ENCODE peak calls at places on chromosomes 4 and X, in nine cellular contexts. One of them, this sample, is unnamed.

GRCh38 chr4:105624530-105624929 is 72.1 kb downstream of the ARHGEF38 start:
- DNase-seq in SK-N-SH: no peak
- DNase-seq in GM23248: peak; percentile 63
- DNase-seq in OCI-LY7: no peak
- DNase-seq in GM23338: no peak
- DNase-seq in HCT116: no peak
- DNase-seq in MM.1S: peak; percentile 16
- DNase-seq in PC-3: no peak
- DNase-seq in neural progenitor cell: no peak
- DNase-seq in this sample: no peak

GRCh38 chr4:123621072-123621705 is 224.6 kb downstream of the SPRY1 start:
- DNase-seq in neural progenitor cell: no peak
- DNase-seq in SK-N-SH: no peak
- DNase-seq in MM.1S: no peak
- DNase-seq in GM23338: no peak
- DNase-seq in GM23248: no peak
- DNase-seq in HCT116: no peak
- DNase-seq in PC-3: no peak
- DNase-seq in OCI-LY7: no peak
- DNase-seq in this sample: no peak

GRCh38 chrX:130071611-130072349 is 38.5 kb downstream of the ELF4 start:
- DNase-seq in HCT116: no peak
- DNase-seq in PC-3: no peak
- DNase-seq in SK-N-SH: no peak
- DNase-seq in GM23248: no peak
- DNase-seq in neural progenitor cell: no peak
- DNase-seq in GM23338: no peak
- DNase-seq in OCI-LY7: no peak
- DNase-seq in MM.1S: no peak
- DNase-seq in this sample: peak; percentile 75

GRCh38 chr4:47747846-47748494 is 89.9 kb downstream of the CORIN start:
- DNase-seq in PC-3: no peak
- DNase-seq in SK-N-SH: no peak
- DNase-seq in GM23248: no peak
- DNase-seq in OCI-LY7: no peak
- DNase-seq in HCT116: no peak
- DNase-seq in neural progenitor cell: no peak
- DNase-seq in MM.1S: no peak
- DNase-seq in GM23338: no peak
- DNase-seq in this sample: no peak

GRCh38 chr4:7581477-7581876 is 146.7 kb upstream of the PSAPL1 start:
- DNase-seq in SK-N-SH: no peak
- DNase-seq in MM.1S: peak; percentile 27
- DNase-seq in OCI-LY7: peak; percentile 25
- DNase-seq in GM23248: peak; percentile 18
- DNase-seq in PC-3: no peak
- DNase-seq in neural progenitor cell: peak; percentile 89
- DNase-seq in GM23338: peak; percentile 84
- DNase-seq in HCT116: no peak
- DNase-seq in this sample: peak; percentile 78

GRCh38 chrX:155662297-155662696 is 49.5 kb upstream of the TMLHE start:
- DNase-seq in GM23338: peak; percentile 35
- DNase-seq in GM23248: peak; percentile 4
- DNase-seq in HCT116: no peak
- DNase-seq in PC-3: peak; percentile 1
- DNase-seq in OCI-LY7: no peak
- DNase-seq in neural progenitor cell: peak; percentile 26
- DNase-seq in SK-N-SH: no peak
- DNase-seq in MM.1S: peak; percentile 21
- DNase-seq in this sample: no peak

GRCh38 chr4:130043796-130044195 is 947.8 kb downstream of the C4orf33 start:
- DNase-seq in SK-N-SH: no peak
- DNase-seq in GM23338: no peak
- DNase-seq in neural progenitor cell: no peak
- DNase-seq in PC-3: no peak
- DNase-seq in GM23248: no peak
- DNase-seq in OCI-LY7: no peak
- DNase-seq in MM.1S: no peak
- DNase-seq in HCT116: no peak
- DNase-seq in this sample: peak; percentile 13

GRCh38 chr4:73223258-73223651 is 35.3 kb downstream of the ANKRD17 start:
- DNase-seq in OCI-LY7: no peak
- DNase-seq in neural progenitor cell: no peak
- DNase-seq in SK-N-SH: no peak
- DNase-seq in PC-3: no peak
- DNase-seq in GM23338: no peak
- DNase-seq in HCT116: no peak
- DNase-seq in MM.1S: no peak
- DNase-seq in GM23248: no peak
- DNase-seq in this sample: no peak

GRCh38 chr4:27594917-27595316 is 734.3 kb downstream of the STIM2 start:
- DNase-seq in GM23248: no peak
- DNase-seq in PC-3: no peak
- DNase-seq in GM23338: no peak
- DNase-seq in HCT116: no peak
- DNase-seq in MM.1S: no peak
- DNase-seq in SK-N-SH: no peak
- DNase-seq in neural progenitor cell: no peak
- DNase-seq in OCI-LY7: no peak
- DNase-seq in this sample: no peak

GRCh38 chrX:131854586-131854985 is 168.5 kb upstream of the STK26 start:
- DNase-seq in neural progenitor cell: no peak
- DNase-seq in HCT116: no peak
- DNase-seq in PC-3: peak; percentile 34
- DNase-seq in SK-N-SH: no peak
- DNase-seq in GM23338: peak; percentile 21
- DNase-seq in OCI-LY7: no peak
- DNase-seq in GM23248: peak; percentile 34
- DNase-seq in MM.1S: no peak
- DNase-seq in this sample: no peak

GRCh38 chr4:47933798-47934197 is 19.4 kb upstream of the NFXL1 start:
- DNase-seq in OCI-LY7: peak; percentile 64
- DNase-seq in MM.1S: peak; percentile 61
- DNase-seq in PC-3: peak; percentile 58
- DNase-seq in SK-N-SH: peak; percentile 36
- DNase-seq in HCT116: no peak
- DNase-seq in GM23248: peak; percentile 69
- DNase-seq in neural progenitor cell: peak; percentile 53
- DNase-seq in GM23338: peak; percentile 63
- DNase-seq in this sample: peak; percentile 58

GRCh38 chr4:84578540-84579409 is 4.2 kb upstream of the CDS1 start:
- DNase-seq in GM23338: peak; percentile 79
- DNase-seq in PC-3: peak; percentile 58
- DNase-seq in GM23248: peak; percentile 65
- DNase-seq in HCT116: peak; percentile 51
- DNase-seq in SK-N-SH: peak; percentile 17
- DNase-seq in MM.1S: peak; percentile 41
- DNase-seq in neural progenitor cell: peak; percentile 50
- DNase-seq in OCI-LY7: peak; percentile 7
- DNase-seq in this sample: peak; percentile 62

GRCh38 chrX:39721570-39722279 is 376.0 kb downstream of the BCOR start:
- DNase-seq in PC-3: no peak
- DNase-seq in GM23338: no peak
- DNase-seq in MM.1S: no peak
- DNase-seq in OCI-LY7: no peak
- DNase-seq in neural progenitor cell: no peak
- DNase-seq in HCT116: no peak
- DNase-seq in GM23248: peak; percentile 60
- DNase-seq in SK-N-SH: no peak
- DNase-seq in this sample: peak; percentile 46

GRCh38 chr4:90842960-90843359 is 715.8 kb downstream of the CCSER1 start:
- DNase-seq in neural progenitor cell: no peak
- DNase-seq in GM23338: no peak
- DNase-seq in GM23248: no peak
- DNase-seq in HCT116: no peak
- DNase-seq in SK-N-SH: no peak
- DNase-seq in OCI-LY7: no peak
- DNase-seq in MM.1S: no peak
- DNase-seq in PC-3: peak; percentile 30
- DNase-seq in this sample: peak; percentile 43

GRCh38 chr4:158769175-158769831 is 477 bp downstream of the FNIP2 start:
- DNase-seq in SK-N-SH: no peak
- DNase-seq in GM23338: peak; percentile 54
- DNase-seq in neural progenitor cell: no peak
- DNase-seq in OCI-LY7: no peak
- DNase-seq in HCT116: no peak
- DNase-seq in MM.1S: peak; percentile 34
- DNase-seq in PC-3: peak; percentile 33
- DNase-seq in GM23248: peak; percentile 69
- DNase-seq in this sample: peak; percentile 40

GRCh38 chr4:13285336-13285735 is 198.8 kb downstream of the RAB28 start:
- DNase-seq in PC-3: no peak
- DNase-seq in MM.1S: no peak
- DNase-seq in OCI-LY7: no peak
- DNase-seq in HCT116: no peak
- DNase-seq in GM23338: no peak
- DNase-seq in GM23248: peak; percentile 31
- DNase-seq in SK-N-SH: no peak
- DNase-seq in neural progenitor cell: no peak
- DNase-seq in this sample: no peak

GRCh38 chrX:52577464-52578173 is 60.8 kb upstream of the XAGE1B start:
- DNase-seq in MM.1S: no peak
- DNase-seq in GM23248: no peak
- DNase-seq in PC-3: no peak
- DNase-seq in HCT116: no peak
- DNase-seq in neural progenitor cell: no peak
- DNase-seq in OCI-LY7: no peak
- DNase-seq in GM23338: no peak
- DNase-seq in SK-N-SH: no peak
- DNase-seq in this sample: no peak

GRCh38 chrX:30888526-30889146 is 418 bp downstream of the TAB3 start:
- DNase-seq in MM.1S: no peak
- DNase-seq in SK-N-SH: no peak
- DNase-seq in GM23338: peak; percentile 29
- DNase-seq in OCI-LY7: no peak
- DNase-seq in HCT116: no peak
- DNase-seq in neural progenitor cell: no peak
- DNase-seq in GM23248: peak; percentile 38
- DNase-seq in PC-3: no peak
- DNase-seq in this sample: peak; percentile 39

GRCh38 chr4:173990126-173990878 is 293.2 kb downstream of the FBXO8 start:
- DNase-seq in MM.1S: peak; percentile 45
- DNase-seq in SK-N-SH: no peak
- DNase-seq in GM23338: peak; percentile 77
- DNase-seq in PC-3: peak; percentile 29
- DNase-seq in OCI-LY7: peak; percentile 6
- DNase-seq in neural progenitor cell: peak; percentile 75
- DNase-seq in HCT116: peak; percentile 24
- DNase-seq in GM23248: peak; percentile 68
- DNase-seq in this sample: peak; percentile 51

GRCh38 chr4:106628616-106629606 is 260.3 kb upstream of the GIMD1 start:
- DNase-seq in PC-3: no peak
- DNase-seq in GM23338: no peak
- DNase-seq in OCI-LY7: no peak
- DNase-seq in SK-N-SH: no peak
- DNase-seq in neural progenitor cell: no peak
- DNase-seq in GM23248: peak; percentile 36
- DNase-seq in MM.1S: no peak
- DNase-seq in HCT116: no peak
- DNase-seq in this sample: no peak

DNA sequence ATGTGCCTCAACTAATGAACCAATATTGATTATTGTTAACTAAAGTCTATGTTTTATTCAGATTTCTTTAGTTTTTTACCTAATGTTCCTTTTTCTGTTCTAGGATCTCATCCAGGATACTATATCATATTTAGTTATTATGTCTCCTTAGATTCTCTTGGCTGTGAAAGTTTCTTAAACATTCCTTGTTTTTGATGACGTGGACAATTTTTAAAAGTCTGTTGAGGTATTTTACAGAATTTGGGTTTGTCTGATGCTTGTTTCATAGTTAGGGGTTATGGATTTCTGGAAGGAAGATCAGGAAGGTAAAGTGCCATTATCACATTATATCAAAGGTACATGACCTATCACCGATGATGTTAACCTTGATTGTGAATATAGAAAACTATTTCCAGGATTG is 18.2 kb upstream of the MCTS1 start:
- DNase-seq in GM23338: no peak
- DNase-seq in OCI-LY7: no peak
- DNase-seq in neural progenitor cell: no peak
- DNase-seq in PC-3: no peak
- DNase-seq in MM.1S: no peak
- DNase-seq in GM23248: no peak
- DNase-seq in SK-N-SH: no peak
- DNase-seq in HCT116: no peak
- DNase-seq in this sample: no peak
- TF ChIP-seq EZH2phosphoT487 in GM23338: no peak
- TF ChIP-seq EZH2phosphoT487 in OCI-LY7: no peak
- TF ChIP-seq EZH2phosphoT487 in neural progenitor cell: no peak
- TF ChIP-seq EZH2phosphoT487 in PC-3: no peak
- TF ChIP-seq EZH2phosphoT487 in MM.1S: no peak
- TF ChIP-seq EZH2phosphoT487 in GM23248: no peak
- TF ChIP-seq EZH2phosphoT487 in SK-N-SH: no peak
- TF ChIP-seq EZH2phosphoT487 in HCT116: no peak
- TF ChIP-seq EZH2phosphoT487 in this sample: no peak

GRCh38 chr4:76704133-76704881 is 193.6 kb downstream of the SOWAHB start:
- DNase-seq in neural progenitor cell: no peak
- DNase-seq in MM.1S: no peak
- DNase-seq in HCT116: peak; percentile 68
- DNase-seq in GM23338: peak; percentile 64
- DNase-seq in SK-N-SH: no peak
- DNase-seq in OCI-LY7: no peak
- DNase-seq in GM23248: peak; percentile 50
- DNase-seq in PC-3: peak; percentile 88
- DNase-seq in this sample: peak; percentile 76
- TF ChIP-seq EZH2phosphoT487 in neural progenitor cell: no peak
- TF ChIP-seq EZH2phosphoT487 in MM.1S: no peak
- TF ChIP-seq EZH2phosphoT487 in HCT116: no peak
- TF ChIP-seq EZH2phosphoT487 in GM23338: no peak
- TF ChIP-seq EZH2phosphoT487 in SK-N-SH: no peak
- TF ChIP-seq EZH2phosphoT487 in OCI-LY7: no peak
- TF ChIP-seq EZH2phosphoT487 in GM23248: no peak
- TF ChIP-seq EZH2phosphoT487 in PC-3: no peak
- TF ChIP-seq EZH2phosphoT487 in this sample: no peak

DNA sequence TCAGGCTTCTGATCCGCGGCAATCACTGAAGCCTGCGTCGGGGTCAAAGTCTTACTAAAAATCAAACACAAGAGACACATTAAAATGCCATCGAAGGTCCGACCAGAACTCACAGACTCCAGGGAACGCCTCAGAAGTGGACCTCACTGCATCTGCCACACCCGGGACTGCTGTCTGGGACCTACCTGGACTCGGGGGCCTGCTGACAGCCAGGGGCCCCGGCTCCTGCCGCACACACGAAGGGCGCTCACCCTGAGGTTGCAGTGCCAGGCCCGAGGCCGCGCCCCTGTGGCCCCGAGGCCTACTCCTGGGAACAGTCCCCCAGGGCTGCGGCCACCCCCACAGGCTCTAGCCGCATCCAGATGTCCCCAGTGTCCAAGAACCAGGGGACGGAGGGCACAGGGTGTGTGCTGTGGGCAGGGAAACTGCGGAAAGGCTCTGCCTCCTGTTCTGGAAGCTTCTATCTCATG is 7.4 kb downstream of the CTBP1 start:
- DNase-seq in OCI-LY7: no peak
- DNase-seq in PC-3: no peak
- DNase-seq in neural progenitor cell: no peak
- DNase-seq in GM23338: no peak
- DNase-seq in HCT116: no peak
- DNase-seq in MM.1S: no peak
- DNase-seq in SK-N-SH: peak; percentile 22
- DNase-seq in GM23248: no peak
- DNase-seq in this sample: no peak
- TF ChIP-seq EZH2phosphoT487 in OCI-LY7: no peak
- TF ChIP-seq EZH2phosphoT487 in PC-3: no peak
- TF ChIP-seq EZH2phosphoT487 in neural progenitor cell: no peak
- TF ChIP-seq EZH2phosphoT487 in GM23338: no peak
- TF ChIP-seq EZH2phosphoT487 in HCT116: no peak
- TF ChIP-seq EZH2phosphoT487 in MM.1S: no peak
- TF ChIP-seq EZH2phosphoT487 in SK-N-SH: no peak
- TF ChIP-seq EZH2phosphoT487 in GM23248: no peak
- TF ChIP-seq EZH2phosphoT487 in this sample: no peak

GRCh38 chr4:16034010-16034829 is 49.6 kb downstream of the PROM1 start:
- DNase-seq in HCT116: no peak
- DNase-seq in MM.1S: no peak
- DNase-seq in OCI-LY7: no peak
- DNase-seq in GM23248: peak; percentile 19
- DNase-seq in GM23338: no peak
- DNase-seq in SK-N-SH: no peak
- DNase-seq in neural progenitor cell: no peak
- DNase-seq in PC-3: peak; percentile 75
- DNase-seq in this sample: no peak
- TF ChIP-seq EZH2phosphoT487 in HCT116: no peak
- TF ChIP-seq EZH2phosphoT487 in MM.1S: no peak
- TF ChIP-seq EZH2phosphoT487 in OCI-LY7: no peak
- TF ChIP-seq EZH2phosphoT487 in GM23248: no peak
- TF ChIP-seq EZH2phosphoT487 in GM23338: no peak
- TF ChIP-seq EZH2phosphoT487 in SK-N-SH: no peak
- TF ChIP-seq EZH2phosphoT487 in neural progenitor cell: no peak
- TF ChIP-seq EZH2phosphoT487 in PC-3: no peak
- TF ChIP-seq EZH2phosphoT487 in this sample: no peak